ENCODE peak calls at places on chromosomes 12 and 14, in seven cellular contexts. One of them, this sample, is unnamed.
A peak's percentile ranks its signal among the peaks of the same experiment; 100 is the strongest.

GRCh38 chr14:24378981-24379906 is 11.3 kb downstream of the NFATC4 start:
- DNase-seq in ascending aorta: no peak
- DNase-seq in stomach: no peak
- DNase-seq in fibroblast of the aortic adventitia: no peak
- DNase-seq in IMR-90: no peak
- DNase-seq in gastrocnemius medialis: no peak
- DNase-seq in lower leg skin: no peak
- DNase-seq in this sample: no peak

GRCh38 chr12:118603610-118604361 is 227.4 kb downstream of the SUDS3 start:
- DNase-seq in ascending aorta: no peak
- DNase-seq in stomach: no peak
- DNase-seq in fibroblast of the aortic adventitia: no peak
- DNase-seq in IMR-90: no peak
- DNase-seq in gastrocnemius medialis: no peak
- DNase-seq in lower leg skin: no peak
- DNase-seq in this sample: no peak

GRCh38 chr14:66662374-66662773 is 154.4 kb downstream of the GPHN start:
- DNase-seq in ascending aorta: no peak
- DNase-seq in stomach: no peak
- DNase-seq in fibroblast of the aortic adventitia: peak; percentile 33
- DNase-seq in IMR-90: no peak
- DNase-seq in gastrocnemius medialis: no peak
- DNase-seq in lower leg skin: no peak
- DNase-seq in this sample: no peak

GRCh38 chr12:3328571-3328970 is 162.4 kb upstream of the PRMT8 start:
- DNase-seq in ascending aorta: no peak
- DNase-seq in stomach: no peak
- DNase-seq in fibroblast of the aortic adventitia: no peak
- DNase-seq in IMR-90: no peak
- DNase-seq in gastrocnemius medialis: no peak
- DNase-seq in lower leg skin: no peak
- DNase-seq in this sample: no peak

GRCh38 chr12:85016423-85016822 is 19.7 kb downstream of the TSPAN19 start:
- DNase-seq in ascending aorta: no peak
- DNase-seq in stomach: no peak
- DNase-seq in fibroblast of the aortic adventitia: peak; percentile 96
- DNase-seq in IMR-90: peak; percentile 96
- DNase-seq in gastrocnemius medialis: peak; percentile 7
- DNase-seq in lower leg skin: no peak
- DNase-seq in this sample: peak; percentile 68

GRCh38 chr12:110538869-110539622 is 36.9 kb downstream of the RAD9B start:
- DNase-seq in ascending aorta: no peak
- DNase-seq in stomach: peak; percentile 45
- DNase-seq in fibroblast of the aortic adventitia: no peak
- DNase-seq in IMR-90: no peak
- DNase-seq in gastrocnemius medialis: peak; percentile 67
- DNase-seq in lower leg skin: no peak
- DNase-seq in this sample: no peak

GRCh38 chr14:94113908-94114588 is 3.5 kb downstream of the IFI27 start:
- DNase-seq in ascending aorta: no peak
- DNase-seq in stomach: peak; percentile 17
- DNase-seq in fibroblast of the aortic adventitia: peak; percentile 41
- DNase-seq in IMR-90: peak; percentile 31
- DNase-seq in gastrocnemius medialis: no peak
- DNase-seq in lower leg skin: peak; percentile 49
- DNase-seq in this sample: no peak

GRCh38 chr12:107451246-107451645 is 234.4 kb upstream of the PWP1 start:
- DNase-seq in ascending aorta: no peak
- DNase-seq in stomach: no peak
- DNase-seq in fibroblast of the aortic adventitia: no peak
- DNase-seq in IMR-90: no peak
- DNase-seq in gastrocnemius medialis: no peak
- DNase-seq in lower leg skin: no peak
- DNase-seq in this sample: no peak

GRCh38 chr12:50222275-50222783 is 55.2 kb upstream of the CERS5 start:
- DNase-seq in ascending aorta: no peak
- DNase-seq in stomach: peak; percentile 33
- DNase-seq in fibroblast of the aortic adventitia: peak; percentile 95
- DNase-seq in IMR-90: peak; percentile 95
- DNase-seq in gastrocnemius medialis: peak; percentile 39
- DNase-seq in lower leg skin: peak; percentile 89
- DNase-seq in this sample: peak; percentile 83

GRCh38 chr14:77848031-77848430 is 48.1 kb downstream of the ADCK1 start:
- DNase-seq in ascending aorta: no peak
- DNase-seq in stomach: no peak
- DNase-seq in fibroblast of the aortic adventitia: peak; percentile 25
- DNase-seq in IMR-90: peak; percentile 8
- DNase-seq in gastrocnemius medialis: no peak
- DNase-seq in lower leg skin: no peak
- DNase-seq in this sample: no peak

GRCh38 chr12:130639759-130640158 is 76.3 kb downstream of the RIMBP2 start:
- DNase-seq in ascending aorta: no peak
- DNase-seq in stomach: no peak
- DNase-seq in fibroblast of the aortic adventitia: no peak
- DNase-seq in IMR-90: no peak
- DNase-seq in gastrocnemius medialis: no peak
- DNase-seq in lower leg skin: no peak
- DNase-seq in this sample: no peak

GRCh38 chr12:120689397-120690082 is 2.6 kb downstream of the MLEC start:
- DNase-seq in ascending aorta: no peak
- DNase-seq in stomach: no peak
- DNase-seq in fibroblast of the aortic adventitia: no peak
- DNase-seq in IMR-90: no peak
- DNase-seq in gastrocnemius medialis: no peak
- DNase-seq in lower leg skin: no peak
- DNase-seq in this sample: no peak

GRCh38 chr12:96366255-96366654 is 34.0 kb downstream of the CDK17 start:
- DNase-seq in ascending aorta: no peak
- DNase-seq in stomach: no peak
- DNase-seq in fibroblast of the aortic adventitia: no peak
- DNase-seq in IMR-90: no peak
- DNase-seq in gastrocnemius medialis: no peak
- DNase-seq in lower leg skin: no peak
- DNase-seq in this sample: no peak

GRCh38 chr12:114876968-114877680 is 193.1 kb upstream of the TBX3 start:
- DNase-seq in ascending aorta: no peak
- DNase-seq in stomach: no peak
- DNase-seq in fibroblast of the aortic adventitia: no peak
- DNase-seq in IMR-90: no peak
- DNase-seq in gastrocnemius medialis: no peak
- DNase-seq in lower leg skin: no peak
- DNase-seq in this sample: no peak

GRCh38 chr12:12624479-12625120 is 12.9 kb downstream of the CREBL2 start:
- DNase-seq in ascending aorta: no peak
- DNase-seq in stomach: no peak
- DNase-seq in fibroblast of the aortic adventitia: no peak
- DNase-seq in IMR-90: no peak
- DNase-seq in gastrocnemius medialis: no peak
- DNase-seq in lower leg skin: no peak
- DNase-seq in this sample: no peak

GRCh38 chr14:51053157-51053556 is 41.7 kb downstream of the TRIM9 start:
- DNase-seq in ascending aorta: no peak
- DNase-seq in stomach: no peak
- DNase-seq in fibroblast of the aortic adventitia: no peak
- DNase-seq in IMR-90: peak; percentile 13
- DNase-seq in gastrocnemius medialis: no peak
- DNase-seq in lower leg skin: no peak
- DNase-seq in this sample: no peak

GRCh38 chr14:105525861-105526780 is at the start of gene TMEM121:
- DNase-seq in ascending aorta: no peak
- DNase-seq in stomach: no peak
- DNase-seq in fibroblast of the aortic adventitia: no peak
- DNase-seq in IMR-90: no peak
- DNase-seq in gastrocnemius medialis: no peak
- DNase-seq in lower leg skin: peak; percentile 87
- DNase-seq in this sample: no peak

GRCh38 chr12:96502477-96502876 is 13.1 kb downstream of the CFAP54 start:
- DNase-seq in ascending aorta: no peak
- DNase-seq in stomach: no peak
- DNase-seq in fibroblast of the aortic adventitia: no peak
- DNase-seq in IMR-90: no peak
- DNase-seq in gastrocnemius medialis: no peak
- DNase-seq in lower leg skin: no peak
- DNase-seq in this sample: no peak

GRCh38 chr12:43210437-43211197 is 341.4 kb downstream of the ADAMTS20 start:
- DNase-seq in ascending aorta: no peak
- DNase-seq in stomach: no peak
- DNase-seq in fibroblast of the aortic adventitia: peak; percentile 87
- DNase-seq in IMR-90: peak; percentile 67
- DNase-seq in gastrocnemius medialis: no peak
- DNase-seq in lower leg skin: no peak
- DNase-seq in this sample: peak; percentile 27

GRCh38 chr14:104159990-104160389 is 21.6 kb downstream of the KIF26A start:
- DNase-seq in ascending aorta: no peak
- DNase-seq in stomach: no peak
- DNase-seq in fibroblast of the aortic adventitia: no peak
- DNase-seq in IMR-90: no peak
- DNase-seq in gastrocnemius medialis: no peak
- DNase-seq in lower leg skin: no peak
- DNase-seq in this sample: no peak

GRCh38 chr14:104155513-104155912 is 17.1 kb downstream of the KIF26A start:
- DNase-seq in ascending aorta: no peak
- DNase-seq in stomach: no peak
- DNase-seq in fibroblast of the aortic adventitia: no peak
- DNase-seq in IMR-90: no peak
- DNase-seq in gastrocnemius medialis: no peak
- DNase-seq in lower leg skin: no peak
- DNase-seq in this sample: no peak

GRCh38 chr14:104156142-104156541 is 17.8 kb downstream of the KIF26A start:
- DNase-seq in ascending aorta: no peak
- DNase-seq in stomach: no peak
- DNase-seq in fibroblast of the aortic adventitia: no peak
- DNase-seq in IMR-90: no peak
- DNase-seq in gastrocnemius medialis: no peak
- DNase-seq in lower leg skin: no peak
- DNase-seq in this sample: no peak

GRCh38 chr14:104158827-104159798 is 20.7 kb downstream of the KIF26A start:
- DNase-seq in ascending aorta: no peak
- DNase-seq in stomach: peak; percentile 64
- DNase-seq in fibroblast of the aortic adventitia: no peak
- DNase-seq in IMR-90: no peak
- DNase-seq in gastrocnemius medialis: no peak
- DNase-seq in lower leg skin: no peak
- DNase-seq in this sample: no peak

GRCh38 chr14:104157303-104157928 is 19.0 kb downstream of the KIF26A start:
- DNase-seq in ascending aorta: no peak
- DNase-seq in stomach: no peak
- DNase-seq in fibroblast of the aortic adventitia: no peak
- DNase-seq in IMR-90: no peak
- DNase-seq in gastrocnemius medialis: no peak
- DNase-seq in lower leg skin: no peak
- DNase-seq in this sample: no peak
- TF ChIP-seq CTCF in ascending aorta: no peak
- TF ChIP-seq CTCF in stomach: no peak
- TF ChIP-seq CTCF in fibroblast of the aortic adventitia: no peak
- TF ChIP-seq CTCF in IMR-90: no peak
- TF ChIP-seq CTCF in gastrocnemius medialis: no peak
- TF ChIP-seq CTCF in lower leg skin: no peak
- TF ChIP-seq CTCF in this sample: no peak

GRCh38 chr14:33685698-33686097 is 265.2 kb downstream of the EGLN3 start:
- DNase-seq in ascending aorta: no peak
- DNase-seq in stomach: no peak
- DNase-seq in fibroblast of the aortic adventitia: no peak
- DNase-seq in IMR-90: no peak
- DNase-seq in gastrocnemius medialis: no peak
- DNase-seq in lower leg skin: no peak
- DNase-seq in this sample: no peak

GRCh38 chr14:33685026-33685425 is 265.8 kb downstream of the EGLN3 start:
- DNase-seq in ascending aorta: no peak
- DNase-seq in stomach: no peak
- DNase-seq in fibroblast of the aortic adventitia: no peak
- DNase-seq in IMR-90: no peak
- DNase-seq in gastrocnemius medialis: no peak
- DNase-seq in lower leg skin: no peak
- DNase-seq in this sample: no peak

GRCh38 chr14:33679461-33680225 is 271.2 kb downstream of the EGLN3 start:
- DNase-seq in ascending aorta: no peak
- DNase-seq in stomach: no peak
- DNase-seq in fibroblast of the aortic adventitia: peak; percentile 83
- DNase-seq in IMR-90: peak; percentile 13
- DNase-seq in gastrocnemius medialis: no peak
- DNase-seq in lower leg skin: no peak
- DNase-seq in this sample: peak; percentile 64

GRCh38 chr14:33680873-33681272 is 270.0 kb downstream of the EGLN3 start:
- DNase-seq in ascending aorta: no peak
- DNase-seq in stomach: no peak
- DNase-seq in fibroblast of the aortic adventitia: no peak
- DNase-seq in IMR-90: no peak
- DNase-seq in gastrocnemius medialis: no peak
- DNase-seq in lower leg skin: no peak
- DNase-seq in this sample: no peak

DNA sequence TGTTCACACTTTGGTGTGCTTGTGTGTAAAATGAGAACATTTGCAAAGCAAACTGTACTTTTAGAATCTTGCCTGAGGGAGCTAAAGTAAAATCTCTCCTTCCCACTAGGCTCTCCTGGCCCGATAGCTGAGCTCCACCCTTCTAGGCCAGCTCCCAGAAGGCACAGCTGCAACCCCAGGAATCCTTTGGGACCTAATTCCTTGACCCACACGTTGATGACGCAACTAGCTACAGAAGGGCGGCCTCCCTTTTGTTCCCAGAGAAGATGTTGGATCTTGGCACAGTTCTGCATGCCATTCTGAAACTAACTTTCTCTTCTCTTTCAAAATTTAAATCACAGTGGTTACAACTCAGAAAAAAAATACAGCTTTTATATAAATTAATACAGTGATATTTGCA is 268.1 kb downstream of the EGLN3 start:
- DNase-seq in ascending aorta: no peak
- DNase-seq in stomach: peak; percentile 26
- DNase-seq in fibroblast of the aortic adventitia: peak; percentile 99
- DNase-seq in IMR-90: peak; percentile 40
- DNase-seq in gastrocnemius medialis: peak; percentile 10
- DNase-seq in lower leg skin: no peak
- DNase-seq in this sample: peak; percentile 95
- H3K4me3 ChIP-seq in ascending aorta: no peak overlapping the region
- H3K4me3 ChIP-seq in stomach: no peak overlapping the region
- H3K4me3 ChIP-seq in fibroblast of the aortic adventitia: no peak overlapping the region
- H3K4me3 ChIP-seq in IMR-90: no peak overlapping the region
- H3K4me3 ChIP-seq in gastrocnemius medialis: no peak overlapping the region
- H3K4me3 ChIP-seq in lower leg skin: no peak overlapping the region
- H3K4me3 ChIP-seq in this sample: no peak overlapping the region

GRCh38 chr14:55200646-55201045 is 9.3 kb upstream of the DLGAP5 start:
- DNase-seq in ascending aorta: no peak
- DNase-seq in stomach: no peak
- DNase-seq in fibroblast of the aortic adventitia: no peak
- DNase-seq in IMR-90: no peak
- DNase-seq in gastrocnemius medialis: no peak
- DNase-seq in lower leg skin: no peak
- DNase-seq in this sample: no peak
- TF ChIP-seq CTCF in ascending aorta: no peak
- TF ChIP-seq CTCF in stomach: no peak
- TF ChIP-seq CTCF in fibroblast of the aortic adventitia: no peak
- TF ChIP-seq CTCF in IMR-90: no peak
- TF ChIP-seq CTCF in gastrocnemius medialis: no peak
- TF ChIP-seq CTCF in lower leg skin: no peak
- TF ChIP-seq CTCF in this sample: no peak

DNA sequence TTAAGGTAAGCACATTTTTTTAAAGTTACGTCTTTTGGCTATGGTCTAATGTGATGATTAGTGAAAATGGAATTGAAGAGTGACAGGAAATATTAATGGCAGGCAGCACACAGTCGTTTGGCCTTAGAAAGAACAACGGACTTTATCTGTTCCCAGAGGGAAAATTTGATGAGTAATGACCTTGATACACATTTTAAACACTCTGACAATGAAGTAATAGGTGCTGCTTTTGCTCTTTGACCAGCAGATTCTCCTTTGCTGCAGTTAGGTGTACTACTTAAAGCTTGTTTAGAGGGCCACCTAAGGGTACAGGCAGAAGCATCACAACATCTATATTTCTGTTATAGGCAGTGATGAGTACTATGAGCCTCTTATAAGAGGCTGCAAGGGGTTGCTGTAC is 27.1 kb upstream of the RNU6-8 start:
- DNase-seq in ascending aorta: no peak
- DNase-seq in stomach: no peak
- DNase-seq in fibroblast of the aortic adventitia: peak; percentile 55
- DNase-seq in IMR-90: peak; percentile 33
- DNase-seq in gastrocnemius medialis: no peak
- DNase-seq in lower leg skin: no peak
- DNase-seq in this sample: no peak
- H3K4me3 ChIP-seq in ascending aorta: no peak overlapping the region
- H3K4me3 ChIP-seq in stomach: no peak overlapping the region
- H3K4me3 ChIP-seq in fibroblast of the aortic adventitia: no peak overlapping the region
- H3K4me3 ChIP-seq in IMR-90: no peak overlapping the region
- H3K4me3 ChIP-seq in gastrocnemius medialis: no peak overlapping the region
- H3K4me3 ChIP-seq in lower leg skin: no peak overlapping the region
- H3K4me3 ChIP-seq in this sample: no peak overlapping the region

This sample was measured in astrocyte of the cerebellum.